ENCODE peak calls at places on chromosomes 12 and 14, in seven cellular contexts. I is lower lobe of right lung; A is fibroblast of lung; T is DND-41; X is CD8-positive, alpha-beta T cell; Z is fibroblast of pulmonary artery; J is uterus. B is an unnamed sample.

GRCh38 chr14:38129705-38130104 is 78.0 kb upstream of the SSTR1 start:
- DNase-seq in I (no peak), X (no peak), J (no peak), Z (no peak), A (no peak), T (no peak), B (no peak)

GRCh38 chr14:69657961-69658360 is 46.6 kb downstream of the SUSD6 start:
- DNase-seq in T (no peak), J (no peak), A (peak), Z (peak), I (peak), X (no peak), B (peak)

GRCh38 chr14:58730793-58731464 is 93.2 kb downstream of the DACT1 start:
- DNase-seq in Z (peak), A (peak), X (no peak), I (no peak), J (no peak), T (no peak), B (no peak)

GRCh38 chr12:126784328-126784921 is 1482.5 kb upstream of the TMEM132C start:
- DNase-seq in Z (peak), T (peak), A (peak), X (peak), J (no peak), I (no peak), B (peak)

GRCh38 chr14:22147716-22148115 is 441.3 kb downstream of the DAD1 start:
- DNase-seq in I (no peak), J (no peak), T (no peak), X (no peak), A (no peak), Z (no peak), B (no peak)

GRCh38 chr14:52327374-52328226 is 13.5 kb downstream of the PTGER2 start:
- DNase-seq in T (no peak), I (no peak), Z (no peak), A (no peak), X (no peak), J (no peak), B (peak)

GRCh38 chr12:29732211-29732992 is 51.3 kb downstream of the TMTC1 start:
- DNase-seq in T (no peak), I (no peak), X (no peak), A (peak), Z (peak), J (no peak), B (peak)

GRCh38 chr12:130266751-130267150 is 70.9 kb upstream of the PIWIL1 start:
- DNase-seq in J (no peak), Z (no peak), X (no peak), I (no peak), T (peak), A (no peak), B (no peak)

DNA sequence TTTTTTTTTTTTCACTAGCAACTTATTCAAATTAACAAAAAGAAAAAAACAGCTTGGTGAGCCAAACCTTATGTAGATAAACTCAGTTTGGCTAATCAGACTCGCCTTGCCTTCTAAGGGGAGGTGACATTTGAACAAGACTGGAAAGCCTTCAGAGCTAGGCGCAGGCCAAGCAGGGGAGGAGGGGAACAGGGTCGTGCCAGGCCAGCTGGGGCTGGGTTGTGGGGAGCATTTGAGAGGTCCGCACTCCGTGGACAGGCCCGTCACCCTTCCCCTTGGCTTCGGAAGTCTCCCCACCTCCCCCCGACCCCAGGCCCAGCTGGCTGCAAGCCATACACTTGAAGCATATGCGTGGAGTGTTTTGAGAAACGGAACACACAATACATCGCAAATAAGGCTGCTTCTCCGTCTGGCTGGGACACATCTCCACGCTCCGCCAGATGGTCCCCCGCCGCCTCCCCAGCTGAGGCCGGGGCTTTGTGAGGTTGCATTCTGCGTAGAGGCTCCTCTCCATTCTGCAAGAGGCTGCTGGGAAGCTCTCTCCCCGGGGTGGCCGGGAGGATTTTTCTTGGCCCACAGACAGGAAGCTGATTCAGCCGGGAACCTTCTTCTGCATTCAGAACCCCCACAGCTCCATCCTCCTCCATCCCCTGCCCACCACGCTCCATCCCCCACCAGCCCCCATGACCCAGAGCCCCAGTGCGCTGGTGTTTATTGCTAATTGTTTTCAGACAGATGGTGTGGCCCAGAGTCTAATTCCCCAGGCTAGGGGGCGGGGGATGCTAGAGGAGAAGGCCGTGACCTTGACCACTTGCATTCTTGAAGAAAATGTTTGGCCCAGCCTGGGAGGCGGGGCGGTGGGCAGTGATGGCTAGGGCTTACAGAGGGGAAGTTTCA is 88.2 kb upstream of the NCOR2 start:
- DNase-seq in A (peak), Z (peak), T (no peak), J (peak), I (no peak), X (no peak), B (no peak)
- H3K4me3 ChIP-seq in A (peak), Z (no peak), T (no peak), J (no peak), I (peak), X (no peak), B (no peak)

GRCh38 chr12:124940393-124941169 is 26.1 kb upstream of the UBC start:
- DNase-seq in I (peak), X (peak), J (peak), Z (peak), T (peak), A (peak), B (peak)
- TF ChIP-seq CTCF in I (peak), X (peak), J (peak), Z (peak), T (peak), A (peak), B (peak)

GRCh38 chr14:90280096-90280495 is 23.7 kb downstream of the PSMC1 start:
- DNase-seq in T (no peak), Z (no peak), J (no peak), X (no peak), A (no peak), I (no peak), B (no peak)

GRCh38 chr14:90277581-90278198 is 21.3 kb downstream of the PSMC1 start:
- DNase-seq in Z (no peak), A (no peak), I (no peak), X (no peak), J (no peak), T (no peak), B (no peak)

GRCh38 chr14:90281261-90281660 is 24.9 kb downstream of the PSMC1 start:
- DNase-seq in J (no peak), X (no peak), Z (peak), A (peak), I (no peak), T (no peak), B (no peak)

GRCh38 chr14:90278199-90279175 is 22.1 kb downstream of the PSMC1 start:
- DNase-seq in J (no peak), T (no peak), Z (no peak), A (no peak), X (no peak), I (no peak), B (no peak)

GRCh38 chr14:90281766-90282165 is 25.4 kb downstream of the PSMC1 start:
- DNase-seq in J (no peak), A (peak), I (no peak), X (no peak), Z (no peak), T (no peak), B (no peak)
- H3K4me3 ChIP-seq in J (no peak), A (no peak), I (no peak), X (no peak), Z (no peak), T (no peak), B (no peak)

GRCh38 chr12:62933220-62933870 is 1.6 kb downstream of the PPM1H start:
- DNase-seq in X (no peak), A (no peak), T (no peak), J (no peak), I (no peak), Z (no peak), B (no peak)

GRCh38 chr12:62931481-62931880 is 3.5 kb downstream of the PPM1H start:
- DNase-seq in A (no peak), J (no peak), I (no peak), T (no peak), X (no peak), Z (no peak), B (no peak)

GRCh38 chr12:62933871-62934798 is 815 bp downstream of the PPM1H start:
- DNase-seq in T (peak), X (no peak), I (peak), A (peak), Z (peak), J (no peak), B (no peak)

GRCh38 chr12:62930546-62931425 is 4.2 kb downstream of the PPM1H start:
- DNase-seq in I (no peak), J (no peak), Z (no peak), A (no peak), T (no peak), X (no peak), B (no peak)

DNA sequence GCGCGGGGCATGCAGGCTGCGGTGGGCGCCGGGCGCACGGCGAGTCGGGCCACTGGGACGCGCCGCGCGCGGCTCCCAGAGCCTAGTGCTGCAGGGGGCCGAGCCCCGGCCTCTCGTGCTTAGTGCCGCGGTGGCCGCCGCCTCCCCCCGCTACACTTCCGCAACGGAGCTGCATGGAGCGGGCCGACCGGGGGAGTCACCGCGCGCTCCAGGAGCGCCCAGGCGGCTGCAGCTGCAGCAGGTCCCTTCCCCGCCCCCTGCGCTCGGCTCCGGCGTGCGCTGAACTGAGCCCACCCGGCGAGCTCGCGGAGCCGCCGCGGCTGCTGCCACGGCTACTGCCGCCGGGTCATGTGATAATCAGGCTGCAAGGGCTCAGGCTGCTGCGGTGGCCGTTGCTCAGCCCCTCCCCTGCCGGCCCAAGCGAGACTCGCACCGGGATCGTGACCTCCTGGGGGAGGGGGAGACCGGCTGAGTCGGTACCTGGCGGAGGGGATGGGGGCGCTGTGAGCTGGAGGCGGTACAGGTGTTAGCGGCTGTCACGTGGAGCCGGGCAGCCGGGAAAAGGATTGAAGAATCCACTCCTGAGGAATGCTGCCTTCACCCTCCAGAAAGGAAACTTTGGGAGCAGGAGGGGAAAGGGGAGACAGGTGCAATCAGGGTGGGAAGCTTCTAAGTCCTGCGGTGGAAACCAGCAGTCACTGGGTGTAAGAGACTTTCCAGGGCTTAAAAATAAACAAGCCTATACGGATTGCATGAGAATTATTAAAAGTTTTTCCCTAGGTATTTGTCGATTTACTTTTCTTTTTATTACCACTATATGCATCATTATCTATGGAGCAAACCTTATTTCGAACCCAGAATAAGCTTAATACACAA is at the start of gene PPM1H:
- DNase-seq in T (peak), Z (peak), J (peak), X (no peak), I (peak), A (no peak), B (peak)
- TF ChIP-seq CTCF in T (peak), Z (no peak), J (no peak), X (no peak), I (peak), A (no peak), B (peak)

GRCh38 chr12:85004199-85004598 is 31.9 kb downstream of the TSPAN19 start:
- DNase-seq in X (no peak), J (no peak), I (no peak), T (no peak), Z (no peak), A (no peak), B (no peak)

GRCh38 chr12:85002778-85003296 is 33.2 kb downstream of the TSPAN19 start:
- DNase-seq in X (no peak), A (no peak), I (no peak), T (no peak), J (no peak), Z (no peak), B (no peak)

GRCh38 chr12:85005615-85006014 is 30.5 kb downstream of the TSPAN19 start:
- DNase-seq in J (no peak), Z (no peak), I (no peak), X (no peak), A (no peak), T (peak), B (no peak)

GRCh38 chr12:85007836-85008235 is 28.2 kb downstream of the TSPAN19 start:
- DNase-seq in T (no peak), I (no peak), X (no peak), A (no peak), Z (peak), J (no peak), B (no peak)
- H3K4me3 ChIP-seq in T (no peak), I (no peak), X (no peak), A (no peak), Z (no peak), J (no peak), B (no peak)

GRCh38 chr12:752673-753400 is 458 bp downstream of the WNK1 start:
- DNase-seq in A (peak), T (peak), J (no peak), I (peak), Z (peak), X (peak), B (no peak)
- TF ChIP-seq CTCF in A (no peak), T (peak), J (no peak), I (peak), Z (no peak), X (no peak), B (no peak)

GRCh38 chr14:100193417-100194357 is 34.2 kb upstream of the DEGS2 start:
- DNase-seq in I (no peak), J (peak), T (no peak), X (no peak), Z (no peak), A (no peak), B (no peak)
- H3K4me3 ChIP-seq in I (peak), J (peak), T (peak), X (peak), Z (peak), A (peak), B (peak)

DNA sequence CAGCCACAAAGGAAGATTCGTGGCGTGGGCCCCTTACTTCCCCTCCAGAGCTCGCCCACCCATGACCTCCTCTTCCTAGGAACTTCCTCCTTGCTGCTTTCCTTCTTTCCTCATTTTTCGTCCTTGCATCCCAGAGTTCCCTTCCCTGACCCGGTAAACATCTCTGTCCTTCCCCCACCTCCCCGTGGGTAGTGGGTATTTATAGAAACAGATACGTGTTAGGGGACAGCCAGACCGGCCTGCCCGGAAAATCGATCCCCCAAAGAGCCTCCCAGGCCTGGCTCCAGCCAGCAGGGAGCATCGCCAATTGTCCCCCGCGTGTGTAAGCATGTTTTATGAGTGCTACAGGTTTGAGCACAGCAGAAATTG is 1.6 kb downstream of the DYRK2 start:
- DNase-seq in J (peak), Z (no peak), X (no peak), T (no peak), A (no peak), I (no peak), B (no peak)
- TF ChIP-seq CTCF in J (no peak), Z (no peak), X (no peak), T (no peak), A (no peak), I (no peak), B (no peak)

B was measured in LNCaP clone FGC.